ENCODE peak calls at places on chromosomes 7 and 10, in nine cellular contexts. X is fibroblast of mammary gland, Q is left ventricle myocardium inferior, W is HFFc6, C is right lobe of liver, Y is bronchial epithelial cell, I is progenitor cell of endocrine pancreas, B is uterus, K is IMR-90. L is an unnamed sample.

GRCh38 chr10:69232252-69232651 is 12.1 kb downstream of the HKDC1 start:
- DNase-seq in K (peak; percentile 85), B (no peak), C (no peak), Q (no peak), W (peak; percentile 81), I (no peak), X (peak; percentile 67), Y (peak; percentile 85), L (no peak)

GRCh38 chr10:121032460-121032859 is 181.3 kb downstream of the WDR11 start:
- DNase-seq in I (no peak), Y (no peak), X (no peak), C (no peak), K (no peak), B (no peak), W (no peak), Q (no peak), L (no peak)

GRCh38 chr10:101748496-101748895 is 27.4 kb downstream of the FGF8 start:
- DNase-seq in C (no peak), K (no peak), X (no peak), Y (no peak), W (no peak), B (no peak), Q (no peak), I (no peak), L (no peak)

GRCh38 chr7:75962607-75963382 is 31.6 kb downstream of the TMEM120A start:
- DNase-seq in I (no peak), C (peak; percentile 28), W (peak; percentile 67), K (peak; percentile 85), B (no peak), Y (no peak), X (peak; percentile 93), Q (no peak), L (peak; percentile 81)

GRCh38 chr7:25805027-25805687 is 346.8 kb upstream of the NFE2L3 start:
- DNase-seq in W (no peak), Y (peak; percentile 48), Q (no peak), C (no peak), K (peak; percentile 9), X (peak; percentile 11), I (no peak), B (peak; percentile 32), L (no peak)

GRCh38 chr10:110876000-110876399 is 4.3 kb downstream of the PDCD4 start:
- DNase-seq in Y (no peak), X (no peak), Q (no peak), I (no peak), K (no peak), B (no peak), W (no peak), C (no peak), L (no peak)

GRCh38 chr10:114073787-114074186 is 30.1 kb downstream of the ADRB1 start:
- DNase-seq in I (no peak), K (no peak), C (no peak), X (no peak), W (no peak), B (no peak), Y (no peak), Q (no peak), L (no peak)

GRCh38 chr10:77873558-77874380 is 52.8 kb downstream of the DLG5 start:
- DNase-seq in B (peak; percentile 69), X (peak; percentile 78), Q (no peak), C (no peak), Y (peak; percentile 86), W (peak; percentile 65), K (peak; percentile 42), I (no peak), L (no peak)

GRCh38 chr7:27586825-27587224 is 75.9 kb downstream of the HIBADH start:
- DNase-seq in B (no peak), X (no peak), Q (no peak), K (no peak), I (no peak), W (no peak), Y (no peak), C (no peak), L (no peak)

GRCh38 chr7:87598234-87599009 is 2.3 kb downstream of the ABCB1 start:
- DNase-seq in Q (no peak), X (no peak), K (no peak), Y (no peak), I (no peak), B (no peak), W (no peak), C (no peak), L (no peak)

GRCh38 chr10:6729071-6729773 is 149.1 kb upstream of the PRKCQ start:
- DNase-seq in Y (peak; percentile 88), Q (peak; percentile 17), W (peak; percentile 78), B (no peak), C (no peak), K (peak; percentile 82), I (no peak), X (peak; percentile 96), L (no peak)

GRCh38 chr10:114816308-114816707 is 5.3 kb upstream of the FHIP2A start:
- DNase-seq in C (no peak), Y (no peak), I (no peak), K (no peak), W (no peak), X (no peak), B (no peak), Q (no peak), L (no peak)

GRCh38 chr7:105268511-105269392 is 120.0 kb downstream of the SRPK2 start:
- DNase-seq in C (no peak), X (peak; percentile 72), K (peak; percentile 71), Q (no peak), I (no peak), B (no peak), Y (peak; percentile 75), W (peak; percentile 59), L (no peak)

GRCh38 chr10:17144032-17144431 is 14.4 kb upstream of the CUBN start:
- DNase-seq in C (no peak), K (no peak), Y (no peak), I (no peak), Q (no peak), B (no peak), W (no peak), X (no peak), L (no peak)

GRCh38 chr10:93061594-93062498 is 1.2 kb downstream of the CYP26C1 start:
- DNase-seq in B (no peak), I (no peak), W (no peak), C (no peak), Y (no peak), X (no peak), Q (no peak), K (peak; percentile 33), L (no peak)

GRCh38 chr7:1151653-1152425 is 8.2 kb downstream of the ZFAND2A start:
- DNase-seq in X (no peak), W (no peak), K (no peak), B (no peak), I (no peak), Y (no peak), C (no peak), Q (no peak), L (no peak)

DNA sequence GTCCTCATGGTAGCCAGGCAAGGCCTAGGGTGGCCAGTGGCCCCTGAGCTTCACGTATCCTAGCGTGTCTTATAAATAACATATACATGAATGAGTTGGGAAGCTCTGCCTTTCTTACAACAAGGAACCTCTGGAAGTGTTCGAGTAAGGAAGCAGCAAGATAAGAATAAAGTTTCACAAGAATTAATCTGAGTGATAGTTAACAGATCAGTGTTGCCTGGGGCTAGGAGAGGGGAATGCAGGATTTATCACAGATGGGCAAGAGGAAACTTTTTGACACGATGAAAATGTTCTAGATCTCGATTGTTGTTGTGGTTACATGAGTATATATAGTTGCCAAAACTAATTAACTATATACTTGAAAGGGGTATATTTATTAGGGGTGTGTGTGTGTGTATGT is 74.2 kb downstream of the TSPAN12 start:
- DNase-seq in X (no peak), I (no peak), W (no peak), Q (no peak), C (no peak), K (no peak), B (no peak), Y (no peak), L (no peak)
- TF ChIP-seq CTCF in X (no peak), I (no peak), W (no peak), Q (no peak), C (no peak), K (no peak), B (no peak), Y (no peak), L (no peak)

GRCh38 chr7:99616359-99617186 is at the start of gene ZSCAN25:
- DNase-seq in K (peak; percentile 92), I (peak; percentile 82), Q (peak; percentile 88), B (peak; percentile 88), C (peak; percentile 87), W (peak; percentile 84), X (peak; percentile 91), Y (peak; percentile 82), L (peak; percentile 88)
- TF ChIP-seq CTCF in K (peak; percentile 52), I (peak; percentile 51), Q (peak; percentile 56), B (no peak), C (peak; percentile 45), W (peak; percentile 60), X (peak; percentile 40), Y (peak; percentile 39), L (no peak)

GRCh38 chr10:132371641-132372081 is 25.3 kb upstream of the PWWP2B start:
- DNase-seq in Y (no peak), B (no peak), W (no peak), K (no peak), C (no peak), I (no peak), X (no peak), Q (no peak), L (no peak)
- TF ChIP-seq CTCF in Y (peak; percentile 19), B (no peak), W (peak; percentile 67), K (peak; percentile 32), C (peak; percentile 26), I (peak; percentile 44), X (peak; percentile 39), Q (no peak), L (no peak)

GRCh38 chr7:84106291-84106690 is 88.3 kb downstream of the SEMA3A start:
- DNase-seq in W (peak; percentile 20), X (no peak), K (no peak), I (no peak), B (no peak), C (no peak), Q (no peak), Y (no peak), L (no peak)

GRCh38 chr7:84108787-84109186 is 85.8 kb downstream of the SEMA3A start:
- DNase-seq in I (no peak), B (no peak), Y (peak; percentile 83), C (no peak), W (no peak), Q (no peak), K (no peak), X (no peak), L (no peak)

GRCh38 chr7:84108119-84108518 is 86.5 kb downstream of the SEMA3A start:
- DNase-seq in X (no peak), C (no peak), Y (no peak), K (no peak), I (no peak), Q (no peak), B (no peak), W (no peak), L (no peak)

GRCh38 chr7:84105582-84105981 is 89.0 kb downstream of the SEMA3A start:
- DNase-seq in X (peak; percentile 60), Q (no peak), W (no peak), Y (no peak), K (peak; percentile 61), B (no peak), C (no peak), I (no peak), L (no peak)

DNA sequence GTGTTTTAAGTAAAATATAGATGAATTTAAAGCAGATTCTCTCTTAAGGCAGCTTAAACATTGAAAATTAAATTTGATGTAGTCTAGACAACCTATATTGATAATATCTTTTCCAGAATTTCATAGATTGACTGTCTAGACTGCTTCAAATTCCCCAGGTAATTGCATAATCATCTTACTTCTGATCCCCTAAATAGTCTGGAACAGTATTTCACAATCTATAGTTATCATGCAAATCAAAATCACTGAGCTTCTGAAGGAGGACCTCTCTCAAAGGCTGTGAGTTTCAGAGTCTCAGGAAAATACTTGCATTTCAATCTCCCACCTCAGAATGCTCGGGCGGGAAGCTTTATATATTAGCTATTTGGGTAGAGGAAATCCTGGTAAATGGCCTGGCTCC is 87.3 kb downstream of the SEMA3A start:
- DNase-seq in I (no peak), K (no peak), Q (no peak), X (no peak), W (no peak), C (no peak), Y (peak; percentile 34), B (no peak), L (no peak)
- TF ChIP-seq CTCF in I (no peak), K (no peak), Q (no peak), X (no peak), W (no peak), C (no peak), Y (no peak), B (no peak), L (no peak)